ENCODE peak calls at places on chromosome 7, in eight cellular contexts. One of them, this sample, is unnamed.

GRCh38 chr7:70598976-70599375 is 533.0 kb upstream of the GALNT17 start:
- DNase-seq in A549: no peak
- DNase-seq in naive B cell: no peak
- DNase-seq in fibroblast of pulmonary artery: no peak
- DNase-seq in activated CD4-positive, alpha-beta memory T cell treated with anti-CD3 and anti-CD28 coated beads, Interleukin-2, amount 10 ng/mL, durations not matched to agents 7 days and 5 days: no peak
- DNase-seq in GM10248: no peak
- DNase-seq in HepG2: no peak
- DNase-seq in putamen: no peak
- DNase-seq in this sample: peak

GRCh38 chr7:30244340-30244739 is 40.1 kb upstream of the ZNRF2 start:
- DNase-seq in GM10248: no peak
- DNase-seq in putamen: no peak
- DNase-seq in HepG2: no peak
- DNase-seq in A549: no peak
- DNase-seq in naive B cell: no peak
- DNase-seq in fibroblast of pulmonary artery: no peak
- DNase-seq in activated CD4-positive, alpha-beta memory T cell treated with anti-CD3 and anti-CD28 coated beads, Interleukin-2, amount 10 ng/mL, durations not matched to agents 7 days and 5 days: no peak
- DNase-seq in this sample: no peak

GRCh38 chr7:112529486-112529885 is 48.7 kb downstream of the LSMEM1 start:
- DNase-seq in naive B cell: no peak
- DNase-seq in A549: no peak
- DNase-seq in GM10248: no peak
- DNase-seq in putamen: no peak
- DNase-seq in fibroblast of pulmonary artery: no peak
- DNase-seq in activated CD4-positive, alpha-beta memory T cell treated with anti-CD3 and anti-CD28 coated beads, Interleukin-2, amount 10 ng/mL, durations not matched to agents 7 days and 5 days: no peak
- DNase-seq in HepG2: no peak
- DNase-seq in this sample: no peak

GRCh38 chr7:67854784-67855183 is 858.2 kb downstream of the TYW1 start:
- DNase-seq in GM10248: no peak
- DNase-seq in naive B cell: no peak
- DNase-seq in putamen: no peak
- DNase-seq in fibroblast of pulmonary artery: no peak
- DNase-seq in activated CD4-positive, alpha-beta memory T cell treated with anti-CD3 and anti-CD28 coated beads, Interleukin-2, amount 10 ng/mL, durations not matched to agents 7 days and 5 days: no peak
- DNase-seq in A549: no peak
- DNase-seq in HepG2: peak
- DNase-seq in this sample: no peak

GRCh38 chr7:157980774-157981173 is 606.8 kb downstream of the PTPRN2 start:
- DNase-seq in GM10248: no peak
- DNase-seq in putamen: no peak
- DNase-seq in naive B cell: no peak
- DNase-seq in fibroblast of pulmonary artery: no peak
- DNase-seq in activated CD4-positive, alpha-beta memory T cell treated with anti-CD3 and anti-CD28 coated beads, Interleukin-2, amount 10 ng/mL, durations not matched to agents 7 days and 5 days: no peak
- DNase-seq in A549: no peak
- DNase-seq in HepG2: no peak
- DNase-seq in this sample: no peak

GRCh38 chr7:16697507-16698199 is 51.7 kb downstream of the BZW2 start:
- DNase-seq in HepG2: no peak
- DNase-seq in putamen: no peak
- DNase-seq in fibroblast of pulmonary artery: peak
- DNase-seq in A549: no peak
- DNase-seq in naive B cell: no peak
- DNase-seq in GM10248: no peak
- DNase-seq in activated CD4-positive, alpha-beta memory T cell treated with anti-CD3 and anti-CD28 coated beads, Interleukin-2, amount 10 ng/mL, durations not matched to agents 7 days and 5 days: no peak
- DNase-seq in this sample: no peak

GRCh38 chr7:140082770-140083169 is 20.0 kb upstream of the PARP12 start:
- DNase-seq in naive B cell: no peak
- DNase-seq in GM10248: no peak
- DNase-seq in activated CD4-positive, alpha-beta memory T cell treated with anti-CD3 and anti-CD28 coated beads, Interleukin-2, amount 10 ng/mL, durations not matched to agents 7 days and 5 days: no peak
- DNase-seq in HepG2: no peak
- DNase-seq in fibroblast of pulmonary artery: no peak
- DNase-seq in A549: no peak
- DNase-seq in putamen: no peak
- DNase-seq in this sample: no peak

GRCh38 chr7:95628831-95629439 is 32.6 kb upstream of the PDK4 start:
- DNase-seq in fibroblast of pulmonary artery: peak
- DNase-seq in HepG2: no peak
- DNase-seq in naive B cell: no peak
- DNase-seq in putamen: no peak
- DNase-seq in A549: peak
- DNase-seq in GM10248: no peak
- DNase-seq in activated CD4-positive, alpha-beta memory T cell treated with anti-CD3 and anti-CD28 coated beads, Interleukin-2, amount 10 ng/mL, durations not matched to agents 7 days and 5 days: no peak
- DNase-seq in this sample: no peak

GRCh38 chr7:16420649-16421332 is 547 bp downstream of the CRPPA start:
- DNase-seq in naive B cell: peak
- DNase-seq in activated CD4-positive, alpha-beta memory T cell treated with anti-CD3 and anti-CD28 coated beads, Interleukin-2, amount 10 ng/mL, durations not matched to agents 7 days and 5 days: peak
- DNase-seq in putamen: peak
- DNase-seq in A549: peak
- DNase-seq in GM10248: peak
- DNase-seq in fibroblast of pulmonary artery: peak
- DNase-seq in HepG2: peak
- DNase-seq in this sample: peak

GRCh38 chr7:127943541-127944521 is 87.4 kb downstream of the LRRC4 start:
- DNase-seq in GM10248: no peak
- DNase-seq in A549: no peak
- DNase-seq in putamen: peak
- DNase-seq in activated CD4-positive, alpha-beta memory T cell treated with anti-CD3 and anti-CD28 coated beads, Interleukin-2, amount 10 ng/mL, durations not matched to agents 7 days and 5 days: no peak
- DNase-seq in naive B cell: no peak
- DNase-seq in HepG2: no peak
- DNase-seq in fibroblast of pulmonary artery: peak
- DNase-seq in this sample: no peak

GRCh38 chr7:69651101-69651590 is 52.9 kb downstream of the AUTS2 start:
- DNase-seq in activated CD4-positive, alpha-beta memory T cell treated with anti-CD3 and anti-CD28 coated beads, Interleukin-2, amount 10 ng/mL, durations not matched to agents 7 days and 5 days: no peak
- DNase-seq in A549: no peak
- DNase-seq in HepG2: no peak
- DNase-seq in putamen: no peak
- DNase-seq in naive B cell: no peak
- DNase-seq in GM10248: peak
- DNase-seq in fibroblast of pulmonary artery: no peak
- DNase-seq in this sample: no peak

GRCh38 chr7:124497209-124497608 is 268.4 kb downstream of the GPR37 start:
- DNase-seq in activated CD4-positive, alpha-beta memory T cell treated with anti-CD3 and anti-CD28 coated beads, Interleukin-2, amount 10 ng/mL, durations not matched to agents 7 days and 5 days: no peak
- DNase-seq in fibroblast of pulmonary artery: no peak
- DNase-seq in putamen: no peak
- DNase-seq in naive B cell: no peak
- DNase-seq in GM10248: no peak
- DNase-seq in A549: no peak
- DNase-seq in HepG2: no peak
- DNase-seq in this sample: no peak

GRCh38 chr7:41777894-41778596 is 75.2 kb upstream of the INHBA start:
- DNase-seq in A549: no peak
- DNase-seq in activated CD4-positive, alpha-beta memory T cell treated with anti-CD3 and anti-CD28 coated beads, Interleukin-2, amount 10 ng/mL, durations not matched to agents 7 days and 5 days: no peak
- DNase-seq in fibroblast of pulmonary artery: peak
- DNase-seq in HepG2: no peak
- DNase-seq in putamen: no peak
- DNase-seq in GM10248: no peak
- DNase-seq in naive B cell: no peak
- DNase-seq in this sample: no peak

GRCh38 chr7:919924-920341 is 34.5 kb downstream of the ADAP1 start:
- DNase-seq in HepG2: no peak
- DNase-seq in putamen: no peak
- DNase-seq in activated CD4-positive, alpha-beta memory T cell treated with anti-CD3 and anti-CD28 coated beads, Interleukin-2, amount 10 ng/mL, durations not matched to agents 7 days and 5 days: no peak
- DNase-seq in A549: no peak
- DNase-seq in fibroblast of pulmonary artery: no peak
- DNase-seq in GM10248: no peak
- DNase-seq in naive B cell: no peak
- DNase-seq in this sample: peak

GRCh38 chr7:17488829-17489228 is 190.4 kb downstream of the AHR start:
- DNase-seq in putamen: no peak
- DNase-seq in A549: no peak
- DNase-seq in fibroblast of pulmonary artery: no peak
- DNase-seq in HepG2: no peak
- DNase-seq in activated CD4-positive, alpha-beta memory T cell treated with anti-CD3 and anti-CD28 coated beads, Interleukin-2, amount 10 ng/mL, durations not matched to agents 7 days and 5 days: no peak
- DNase-seq in naive B cell: no peak
- DNase-seq in GM10248: no peak
- DNase-seq in this sample: no peak

GRCh38 chr7:68679456-68680234 is 918.6 kb upstream of the AUTS2 start:
- DNase-seq in naive B cell: no peak
- DNase-seq in putamen: no peak
- DNase-seq in A549: no peak
- DNase-seq in GM10248: no peak
- DNase-seq in activated CD4-positive, alpha-beta memory T cell treated with anti-CD3 and anti-CD28 coated beads, Interleukin-2, amount 10 ng/mL, durations not matched to agents 7 days and 5 days: no peak
- DNase-seq in fibroblast of pulmonary artery: no peak
- DNase-seq in HepG2: no peak
- DNase-seq in this sample: no peak

GRCh38 chr7:25790261-25790660 is 361.7 kb upstream of the NFE2L3 start:
- DNase-seq in putamen: no peak
- DNase-seq in GM10248: no peak
- DNase-seq in HepG2: no peak
- DNase-seq in naive B cell: no peak
- DNase-seq in A549: no peak
- DNase-seq in fibroblast of pulmonary artery: no peak
- DNase-seq in activated CD4-positive, alpha-beta memory T cell treated with anti-CD3 and anti-CD28 coated beads, Interleukin-2, amount 10 ng/mL, durations not matched to agents 7 days and 5 days: no peak
- DNase-seq in this sample: no peak

GRCh38 chr7:41189866-41190265 is 513.0 kb downstream of the INHBA start:
- DNase-seq in naive B cell: no peak
- DNase-seq in activated CD4-positive, alpha-beta memory T cell treated with anti-CD3 and anti-CD28 coated beads, Interleukin-2, amount 10 ng/mL, durations not matched to agents 7 days and 5 days: no peak
- DNase-seq in GM10248: no peak
- DNase-seq in putamen: no peak
- DNase-seq in fibroblast of pulmonary artery: peak
- DNase-seq in A549: peak
- DNase-seq in HepG2: no peak
- DNase-seq in this sample: no peak

GRCh38 chr7:18041202-18041601 is 13.6 kb upstream of the PRPS1L1 start:
- DNase-seq in HepG2: no peak
- DNase-seq in activated CD4-positive, alpha-beta memory T cell treated with anti-CD3 and anti-CD28 coated beads, Interleukin-2, amount 10 ng/mL, durations not matched to agents 7 days and 5 days: no peak
- DNase-seq in A549: no peak
- DNase-seq in fibroblast of pulmonary artery: no peak
- DNase-seq in naive B cell: no peak
- DNase-seq in putamen: no peak
- DNase-seq in GM10248: no peak
- DNase-seq in this sample: no peak

GRCh38 chr7:140689199-140690152 is 7.0 kb upstream of the NDUFB2 start:
- DNase-seq in putamen: no peak
- DNase-seq in naive B cell: no peak
- DNase-seq in A549: no peak
- DNase-seq in HepG2: no peak
- DNase-seq in GM10248: no peak
- DNase-seq in fibroblast of pulmonary artery: no peak
- DNase-seq in activated CD4-positive, alpha-beta memory T cell treated with anti-CD3 and anti-CD28 coated beads, Interleukin-2, amount 10 ng/mL, durations not matched to agents 7 days and 5 days: peak
- DNase-seq in this sample: no peak

GRCh38 chr7:14177876-14178275 is 188.4 kb upstream of the ETV1 start:
- DNase-seq in fibroblast of pulmonary artery: no peak
- DNase-seq in putamen: no peak
- DNase-seq in naive B cell: no peak
- DNase-seq in activated CD4-positive, alpha-beta memory T cell treated with anti-CD3 and anti-CD28 coated beads, Interleukin-2, amount 10 ng/mL, durations not matched to agents 7 days and 5 days: no peak
- DNase-seq in HepG2: no peak
- DNase-seq in A549: no peak
- DNase-seq in GM10248: no peak
- DNase-seq in this sample: no peak

GRCh38 chr7:158256091-158256816 is 331.4 kb downstream of the PTPRN2 start:
- DNase-seq in A549: no peak
- DNase-seq in HepG2: no peak
- DNase-seq in activated CD4-positive, alpha-beta memory T cell treated with anti-CD3 and anti-CD28 coated beads, Interleukin-2, amount 10 ng/mL, durations not matched to agents 7 days and 5 days: no peak
- DNase-seq in putamen: no peak
- DNase-seq in GM10248: no peak
- DNase-seq in naive B cell: no peak
- DNase-seq in fibroblast of pulmonary artery: no peak
- DNase-seq in this sample: no peak

GRCh38 chr7:124101173-124101768 is 68.4 kb upstream of the TMEM229A start:
- DNase-seq in putamen: no peak
- DNase-seq in fibroblast of pulmonary artery: peak
- DNase-seq in A549: peak
- DNase-seq in GM10248: no peak
- DNase-seq in activated CD4-positive, alpha-beta memory T cell treated with anti-CD3 and anti-CD28 coated beads, Interleukin-2, amount 10 ng/mL, durations not matched to agents 7 days and 5 days: no peak
- DNase-seq in HepG2: peak
- DNase-seq in naive B cell: no peak
- DNase-seq in this sample: peak

GRCh38 chr7:127933116-127933515 is 98.1 kb downstream of the LRRC4 start:
- DNase-seq in naive B cell: no peak
- DNase-seq in activated CD4-positive, alpha-beta memory T cell treated with anti-CD3 and anti-CD28 coated beads, Interleukin-2, amount 10 ng/mL, durations not matched to agents 7 days and 5 days: no peak
- DNase-seq in HepG2: no peak
- DNase-seq in fibroblast of pulmonary artery: peak
- DNase-seq in GM10248: no peak
- DNase-seq in A549: no peak
- DNase-seq in putamen: no peak
- DNase-seq in this sample: no peak

GRCh38 chr7:97003262-97004236 is 1.8 kb upstream of the DLX6 start:
- DNase-seq in GM10248: no peak
- DNase-seq in activated CD4-positive, alpha-beta memory T cell treated with anti-CD3 and anti-CD28 coated beads, Interleukin-2, amount 10 ng/mL, durations not matched to agents 7 days and 5 days: no peak
- DNase-seq in A549: no peak
- DNase-seq in putamen: no peak
- DNase-seq in fibroblast of pulmonary artery: no peak
- DNase-seq in HepG2: no peak
- DNase-seq in naive B cell: no peak
- DNase-seq in this sample: no peak

GRCh38 chr7:55277916-55278315 is 87.2 kb upstream of the LANCL2 start:
- DNase-seq in activated CD4-positive, alpha-beta memory T cell treated with anti-CD3 and anti-CD28 coated beads, Interleukin-2, amount 10 ng/mL, durations not matched to agents 7 days and 5 days: no peak
- DNase-seq in GM10248: no peak
- DNase-seq in fibroblast of pulmonary artery: no peak
- DNase-seq in HepG2: no peak
- DNase-seq in putamen: no peak
- DNase-seq in naive B cell: no peak
- DNase-seq in A549: no peak
- DNase-seq in this sample: no peak

GRCh38 chr7:32658034-32658944 is 163.0 kb downstream of the AVL9 start:
- DNase-seq in activated CD4-positive, alpha-beta memory T cell treated with anti-CD3 and anti-CD28 coated beads, Interleukin-2, amount 10 ng/mL, durations not matched to agents 7 days and 5 days: no peak
- DNase-seq in fibroblast of pulmonary artery: peak
- DNase-seq in putamen: no peak
- DNase-seq in HepG2: no peak
- DNase-seq in naive B cell: no peak
- DNase-seq in GM10248: no peak
- DNase-seq in A549: peak
- DNase-seq in this sample: no peak

GRCh38 chr7:103637726-103638125 is 191.7 kb upstream of the SLC26A5 start:
- DNase-seq in naive B cell: no peak
- DNase-seq in putamen: no peak
- DNase-seq in HepG2: no peak
- DNase-seq in fibroblast of pulmonary artery: no peak
- DNase-seq in activated CD4-positive, alpha-beta memory T cell treated with anti-CD3 and anti-CD28 coated beads, Interleukin-2, amount 10 ng/mL, durations not matched to agents 7 days and 5 days: no peak
- DNase-seq in GM10248: no peak
- DNase-seq in A549: no peak
- DNase-seq in this sample: no peak

GRCh38 chr7:44798649-44799275 is 2.3 kb downstream of the PPIA start:
- DNase-seq in activated CD4-positive, alpha-beta memory T cell treated with anti-CD3 and anti-CD28 coated beads, Interleukin-2, amount 10 ng/mL, durations not matched to agents 7 days and 5 days: no peak
- DNase-seq in putamen: no peak
- DNase-seq in HepG2: no peak
- DNase-seq in fibroblast of pulmonary artery: peak
- DNase-seq in GM10248: no peak
- DNase-seq in naive B cell: no peak
- DNase-seq in A549: no peak
- DNase-seq in this sample: no peak

This sample was measured in stomach.